ENCODE peak calls at places on chromosome 17, in four cellular contexts. Q is AG04449, I is left ventricle myocardium inferior, U is endodermal cell. B is an unnamed sample.

GRCh38 chr17:70597774-70598173 is 428.4 kb downstream of the KCNJ2 start:
- DNase-seq in Q (no peak), I (no peak), U (no peak), B (no peak)

GRCh38 chr17:76519667-76520066 is 17.8 kb downstream of the CYGB start:
- DNase-seq in Q (no peak), I (no peak), U (no peak), B (no peak)

GRCh38 chr17:75888484-75888883 is 8.3 kb downstream of the TRIM65 start:
- DNase-seq in Q (no peak), I (no peak), U (peak), B (no peak)

GRCh38 chr17:50181601-50182345 is 16.0 kb downstream of the SGCA start:
- DNase-seq in Q (no peak), I (no peak), U (no peak), B (no peak)

GRCh38 chr17:38451030-38451839 is 23.0 kb downstream of the ARHGAP23 start:
- DNase-seq in Q (no peak), I (peak), U (peak), B (no peak)

GRCh38 chr17:33233855-33234228 is 59.3 kb downstream of the ASIC2 start:
- DNase-seq in Q (no peak), I (peak), U (no peak), B (no peak)

GRCh38 chr17:45431531-45432404 is 902 bp downstream of the ARHGAP27 start:
- DNase-seq in Q (no peak), I (peak), U (peak), B (no peak)

GRCh38 chr17:68698761-68699160 is 97.6 kb upstream of the FAM20A start:
- DNase-seq in Q (no peak), I (no peak), U (no peak), B (no peak)

GRCh38 chr17:62626719-62627218 is 701 bp upstream of the MRC2 start:
- DNase-seq in Q (peak), I (peak), U (no peak), B (peak)

GRCh38 chr17:28406478-28406824 is 439 bp upstream of the SLC46A1 start:
- DNase-seq in Q (no peak), I (no peak), U (no peak), B (no peak)

GRCh38 chr17:44782349-44782850 is 23.6 kb downstream of the ADAM11 start:
- DNase-seq in Q (no peak), I (no peak), U (peak), B (no peak)

GRCh38 chr17:29590979-29591736 is 1.7 kb upstream of the GIT1 start:
- DNase-seq in Q (no peak), I (no peak), U (no peak), B (no peak)

GRCh38 chr17:44078412-44078811 is 7.9 kb downstream of the G6PC3 start:
- DNase-seq in Q (no peak), I (no peak), U (peak), B (no peak)

GRCh38 chr17:57622327-57622885 is 122.7 kb downstream of the CCDC182 start:
- DNase-seq in Q (no peak), I (no peak), U (no peak), B (no peak)

GRCh38 chr17:76432712-76433336 is 20.1 kb downstream of the UBE2O start:
- DNase-seq in Q (no peak), I (no peak), U (peak), B (peak)

GRCh38 chr17:32546031-32546444 is 59.2 kb downstream of the CDK5R1 start:
- DNase-seq in Q (no peak), I (no peak), U (peak), B (no peak)

DNA sequence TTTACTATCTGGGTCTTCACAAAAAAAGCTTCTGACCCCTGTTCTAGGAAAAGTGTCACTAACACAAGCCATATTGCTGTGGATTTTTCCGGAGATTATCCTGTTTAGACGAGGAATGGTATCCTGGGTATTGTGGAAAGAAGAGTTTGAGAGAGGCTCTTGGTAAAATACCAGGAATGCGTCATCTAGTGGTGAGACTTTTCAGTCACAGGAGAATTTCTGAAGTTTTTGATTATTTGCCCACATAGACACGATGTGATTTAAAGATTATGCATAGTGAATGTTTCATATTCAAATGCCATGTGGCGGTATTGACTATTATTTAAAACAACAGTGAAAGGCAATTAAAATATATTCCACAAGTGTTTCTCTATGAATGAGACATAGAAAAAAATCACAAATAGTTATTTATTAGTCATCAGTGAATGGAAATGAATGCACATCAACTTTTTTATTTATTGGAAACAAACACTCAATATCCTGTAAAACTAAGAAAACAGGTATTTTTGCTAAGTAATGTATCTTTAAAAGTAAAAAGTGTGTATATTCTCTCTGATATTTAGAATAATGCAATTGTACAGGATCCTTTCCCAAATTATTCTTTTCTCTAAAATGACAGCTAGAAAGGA is 7.8 kb downstream of the KRT28 start:
- DNase-seq in Q (no peak), I (no peak), U (no peak), B (no peak)
- TF ChIP-seq CTCF in Q (peak), I (peak), U (peak), B (peak)

GRCh38 chr17:19531780-19532501 is 1.7 kb upstream of the SLC47A1 start:
- DNase-seq in Q (no peak), I (no peak), U (no peak), B (no peak)

GRCh38 chr17:19537116-19537515 is 3.5 kb downstream of the SLC47A1 start:
- DNase-seq in Q (no peak), I (no peak), U (peak), B (no peak)

GRCh38 chr17:19534562-19535149 is 1.0 kb downstream of the SLC47A1 start:
- DNase-seq in Q (no peak), I (no peak), U (no peak), B (no peak)

GRCh38 chr17:19533718-19534561 is at the start of gene SLC47A1:
- DNase-seq in Q (no peak), I (peak), U (peak), B (no peak)

DNA sequence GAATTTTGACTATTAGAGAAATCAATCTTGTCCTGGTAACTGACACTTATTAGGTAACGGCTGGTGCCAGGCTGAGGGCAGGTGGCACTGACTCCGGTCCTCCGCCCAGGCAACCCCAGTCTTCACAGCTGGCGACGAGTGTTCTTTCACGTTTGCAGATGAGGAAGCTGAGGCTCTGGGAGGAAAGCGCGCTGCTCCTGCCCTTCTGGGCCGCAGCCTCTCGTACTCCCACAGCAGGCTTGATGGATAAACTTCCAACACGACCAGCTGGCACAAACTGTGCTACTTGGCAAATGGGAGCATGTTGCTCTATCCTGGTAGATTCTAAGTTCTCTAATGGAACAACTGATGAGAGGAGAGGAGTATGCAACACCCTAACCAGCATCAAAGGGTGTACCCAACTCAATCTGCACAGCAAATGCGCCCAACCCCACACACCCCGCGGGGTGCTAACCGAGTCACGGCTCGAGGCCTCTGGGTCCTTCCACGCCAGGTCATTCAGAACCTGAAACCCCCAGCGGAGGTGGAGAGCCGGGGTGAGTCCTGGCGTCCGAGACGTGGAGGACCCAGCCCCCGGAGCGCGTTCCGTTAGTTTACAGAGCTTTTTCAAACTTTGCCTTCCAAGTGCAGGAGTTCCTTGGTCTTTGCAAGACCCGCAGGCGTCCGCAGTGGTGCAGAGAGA is 477 bp upstream of the SLC47A1 start:
- DNase-seq in Q (no peak), I (no peak), U (no peak), B (no peak)
- H3K4me3 ChIP-seq in Q (peak), I (peak), U (peak), B (peak)

DNA sequence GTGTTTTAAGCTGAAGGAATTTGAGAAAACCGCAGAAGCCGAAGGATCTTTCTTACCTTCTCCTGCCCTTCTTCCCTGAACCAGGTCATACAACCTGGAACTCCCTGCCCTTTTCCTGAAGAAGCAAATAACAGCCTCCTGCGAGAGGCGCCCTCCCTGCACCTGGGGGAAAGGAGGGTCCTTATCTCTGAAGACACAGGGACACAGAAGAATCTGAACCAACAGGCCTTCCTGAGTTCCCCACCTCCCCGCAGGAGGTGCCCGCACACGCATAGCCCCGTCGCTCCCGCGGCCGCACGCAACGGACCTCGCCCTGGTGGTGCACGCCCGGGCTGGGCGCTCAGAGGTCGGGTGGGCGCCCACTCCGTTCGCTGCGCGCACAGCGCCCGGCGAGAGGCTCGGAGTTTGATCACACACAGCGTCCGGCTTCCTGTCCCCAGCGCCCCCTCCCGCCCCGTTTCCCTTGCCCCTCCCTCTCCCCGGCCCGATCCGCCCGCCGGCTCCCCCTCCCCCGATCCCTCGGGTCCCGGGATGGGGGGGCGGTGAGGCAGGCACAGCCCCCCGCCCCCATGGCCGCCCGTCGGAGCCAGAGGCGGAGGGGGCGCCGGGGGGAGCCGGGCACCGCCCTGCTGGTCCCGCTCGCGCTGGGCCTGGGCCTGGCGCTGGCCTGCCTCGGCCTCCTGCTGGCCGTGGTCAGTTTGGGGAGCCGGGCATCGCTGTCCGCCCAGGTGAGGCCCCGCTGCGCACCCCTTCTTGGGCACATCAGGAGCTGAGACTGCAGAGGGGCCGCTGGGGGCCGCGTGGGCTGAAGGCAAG is at the start of gene TNFSF12:
- DNase-seq in Q (no peak), I (peak), U (peak), B (no peak)
- TF ChIP-seq CTCF in Q (peak), I (peak), U (peak), B (no peak)

GRCh38 chr17:55336426-55336825 is 71.7 kb downstream of the HLF start:
- DNase-seq in Q (no peak), I (no peak), U (peak), B (no peak)

GRCh38 chr17:55332296-55333041 is 67.7 kb downstream of the HLF start:
- DNase-seq in Q (no peak), I (no peak), U (no peak), B (no peak)

GRCh38 chr17:55334881-55335523 is 70.2 kb downstream of the HLF start:
- DNase-seq in Q (no peak), I (no peak), U (peak), B (no peak)

GRCh38 chr17:55334285-55334684 is 69.5 kb downstream of the HLF start:
- DNase-seq in Q (no peak), I (no peak), U (no peak), B (peak)

GRCh38 chr17:55335625-55336024 is 70.9 kb downstream of the HLF start:
- DNase-seq in Q (no peak), I (no peak), U (no peak), B (no peak)
- H3K4me3 ChIP-seq in Q (no peak), I (no peak), U (no peak), B (no peak)

GRCh38 chr17:42618442-42619150 is 9.1 kb downstream of the TUBG1 start:
- DNase-seq in Q (no peak), I (peak), U (peak), B (no peak)
- TF ChIP-seq CTCF in Q (no peak), I (peak), U (peak), B (no peak)

GRCh38 chr17:81910840-81911276 is 341 bp downstream of the PCYT2 start:
- DNase-seq in Q (no peak), I (no peak), U (peak), B (no peak)

GRCh38 chr17:81913394-81914102 is 2.3 kb upstream of the PCYT2 start:
- DNase-seq in Q (no peak), I (no peak), U (no peak), B (no peak)

GRCh38 chr17:81912441-81913309 is 1.5 kb upstream of the PCYT2 start:
- DNase-seq in Q (no peak), I (no peak), U (no peak), B (no peak)

GRCh38 chr17:81911277-81911961 is at the start of gene PCYT2:
- DNase-seq in Q (no peak), I (peak), U (peak), B (no peak)

DNA sequence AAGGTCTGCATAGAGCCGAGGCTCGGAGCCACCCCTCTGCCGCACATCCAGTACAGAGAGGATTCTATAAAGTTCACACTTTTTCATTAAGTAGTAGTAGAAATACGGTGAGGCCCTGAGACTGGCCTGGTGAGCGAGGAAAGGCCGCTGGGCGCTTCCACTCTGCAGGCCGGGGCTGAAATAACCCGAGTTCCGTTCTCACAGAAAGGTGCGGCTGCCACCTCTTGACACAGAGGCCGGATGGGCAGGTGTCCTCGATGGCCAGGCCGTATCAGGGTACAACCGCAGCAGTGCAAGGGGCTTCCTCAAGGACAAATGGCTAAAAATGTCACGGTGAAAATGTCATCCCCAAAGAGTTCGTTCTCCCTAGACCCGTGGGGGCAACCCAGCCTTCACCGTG is 770 bp upstream of the PCYT2 start:
- DNase-seq in Q (no peak), I (no peak), U (no peak), B (no peak)
- H3K4me3 ChIP-seq in Q (no peak), I (peak), U (no peak), B (no peak)

GRCh38 chr17:79820959-79821330 is 18.3 kb downstream of the CBX4 start:
- DNase-seq in Q (no peak), I (no peak), U (no peak), B (no peak)

GRCh38 chr17:79819534-79820276 is 19.5 kb downstream of the CBX4 start:
- DNase-seq in Q (no peak), I (no peak), U (no peak), B (no peak)

GRCh38 chr17:79822583-79823124 is 16.6 kb downstream of the CBX4 start:
- DNase-seq in Q (no peak), I (no peak), U (no peak), B (no peak)

GRCh38 chr17:79819085-79819484 is 20.2 kb downstream of the CBX4 start:
- DNase-seq in Q (no peak), I (no peak), U (no peak), B (no peak)

DNA sequence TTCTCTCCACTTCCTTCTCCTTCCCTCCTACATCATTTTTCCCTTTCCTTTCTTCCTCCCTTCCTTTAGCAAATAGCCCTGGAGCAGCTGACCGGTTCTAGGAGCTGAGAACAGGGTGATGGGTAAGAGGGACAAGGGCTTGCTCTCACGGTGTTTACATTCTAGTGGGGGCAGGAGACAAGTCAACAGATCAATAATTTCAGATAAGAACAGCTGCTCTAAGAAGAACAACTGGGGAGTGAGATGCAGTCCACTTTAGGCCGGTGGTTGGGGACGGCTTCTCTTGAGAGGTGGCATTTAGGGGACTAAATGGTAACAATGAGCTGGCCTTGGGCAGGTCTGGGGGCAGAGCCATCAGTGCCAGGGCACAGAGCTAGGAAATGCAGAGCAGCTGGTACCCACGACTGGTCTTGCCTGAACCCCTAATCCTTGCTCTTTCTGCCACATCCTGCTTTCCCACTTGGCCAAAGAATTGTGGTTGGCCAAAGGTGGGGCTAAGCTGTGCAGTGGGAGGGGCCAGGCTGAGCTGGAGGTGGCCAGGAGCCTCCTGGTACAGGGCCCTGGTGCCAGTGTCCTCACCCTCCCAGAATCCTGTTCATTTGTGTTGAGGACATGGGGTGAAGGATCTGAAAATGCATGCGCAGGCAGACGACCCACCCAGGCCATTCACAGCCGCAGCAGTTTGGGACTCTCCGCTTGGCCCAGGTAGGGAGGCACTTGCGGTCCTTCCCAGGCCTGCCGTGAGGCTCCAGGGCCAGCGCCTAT is 17.7 kb downstream of the CBX4 start:
- DNase-seq in Q (no peak), I (no peak), U (no peak), B (no peak)
- TF ChIP-seq CTCF in Q (no peak), I (no peak), U (no peak), B (no peak)

GRCh38 chr17:6126768-6127167 is 56.6 kb downstream of the WSCD1 start:
- DNase-seq in Q (no peak), I (no peak), U (peak), B (no peak)
- H3K4me3 ChIP-seq in Q (no peak), I (no peak), U (no peak), B (no peak)

DNA sequence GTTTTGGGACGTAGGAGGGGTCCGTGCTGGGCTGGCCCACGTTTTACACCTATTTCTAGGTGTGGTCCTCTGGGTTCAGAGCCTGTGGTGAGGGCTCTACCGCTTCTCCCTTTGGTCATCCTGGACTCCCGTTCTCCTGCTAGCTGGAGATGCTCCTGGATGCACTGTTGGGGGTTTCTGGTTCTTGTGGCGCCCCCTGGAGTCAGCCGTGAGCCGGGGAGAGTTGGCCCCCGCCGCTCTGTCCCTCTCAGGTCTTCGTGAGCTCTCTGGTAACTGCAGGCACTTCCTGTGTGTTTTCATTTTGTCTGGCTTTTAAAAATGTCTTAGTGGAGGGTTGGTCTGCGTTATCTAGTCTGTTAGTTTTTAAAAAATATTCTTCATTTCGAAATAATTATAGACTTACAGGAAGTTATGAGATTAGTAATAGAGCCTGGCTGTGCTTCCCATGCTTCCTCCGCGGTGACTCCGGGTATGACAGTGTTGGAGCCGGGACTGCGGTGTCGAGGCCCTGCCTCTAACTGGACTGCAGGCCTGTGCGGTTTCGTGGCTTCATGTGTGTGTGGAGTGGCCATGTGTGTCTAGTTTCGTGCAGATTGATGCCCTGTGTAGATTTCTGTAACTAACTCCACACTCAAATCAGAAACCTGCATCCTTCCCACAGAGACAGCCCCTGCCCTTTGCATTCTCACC is 78.0 kb upstream of the ZNF750 start:
- DNase-seq in Q (no peak), I (no peak), U (peak), B (no peak)
- TF ChIP-seq CTCF in Q (peak), I (peak), U (peak), B (peak)

B was measured in HFF-Myc.